ENCODE peak calls at places on chromosomes 12 and 14, in four cellular contexts. W is right lobe of liver, G is K562, B is breast epithelium. V is an unnamed sample. For H3K9me3, the result is how much of the 10 kb centered on the place peaks cover.

GRCh38 chr12:106480259-106480658 is 102.5 kb upstream of the RFX4 start:
- DNase-seq in W (no peak), G (no peak), B (no peak), V (no peak)

GRCh38 chr12:96907681-96908163 is 665 bp downstream of the NEDD1 start:
- DNase-seq in W (peak), G (peak), B (no peak), V (peak)

GRCh38 chr14:74954232-74954946 is 1.0 kb downstream of the PGF start:
- DNase-seq in W (no peak), G (peak), B (no peak), V (no peak)

GRCh38 chr12:11703378-11703777 is 53.9 kb downstream of the ETV6 start:
- DNase-seq in W (no peak), G (no peak), B (no peak), V (no peak)

GRCh38 chr14:79084861-79085260 is 914.7 kb downstream of the NRXN3 start:
- DNase-seq in W (no peak), G (no peak), B (no peak), V (no peak)

GRCh38 chr14:23566782-23567185 is 807 bp downstream of the AP1G2 start:
- DNase-seq in W (no peak), G (peak), B (peak), V (no peak)

GRCh38 chr14:31449971-31450610 is 7.2 kb downstream of the DTD2 start:
- DNase-seq in W (no peak), G (peak), B (no peak), V (no peak)

GRCh38 chr12:80778005-80778541 is 61.4 kb downstream of the MYF5 start:
- DNase-seq in W (peak), G (no peak), B (no peak), V (no peak)

GRCh38 chr14:34775342-34775741 is 60.9 kb upstream of the CFL2 start:
- DNase-seq in W (no peak), G (no peak), B (no peak), V (no peak)

GRCh38 chr12:23262670-23263069 is 637.7 kb downstream of the ETNK1 start:
- DNase-seq in W (no peak), G (peak), B (no peak), V (no peak)

GRCh38 chr14:31543969-31544799 is 17.0 kb upstream of the NUBPL start:
- DNase-seq in W (no peak), G (no peak), B (no peak), V (no peak)

GRCh38 chr14:61478971-61479473 is 157.6 kb downstream of the PRKCH start:
- DNase-seq in W (no peak), G (no peak), B (no peak), V (no peak)

GRCh38 chr12:104994301-104994700 is 8.2 kb downstream of the NOPCHAP1 start:
- DNase-seq in W (no peak), G (no peak), B (no peak), V (no peak)

GRCh38 chr12:8466171-8466692 is 10.5 kb downstream of the CLEC6A start:
- DNase-seq in W (no peak), G (no peak), B (no peak), V (no peak)

GRCh38 chr12:87336814-87337336 is 692.3 kb downstream of the C12orf50 start:
- DNase-seq in W (no peak), G (no peak), B (no peak), V (no peak)

DNA sequence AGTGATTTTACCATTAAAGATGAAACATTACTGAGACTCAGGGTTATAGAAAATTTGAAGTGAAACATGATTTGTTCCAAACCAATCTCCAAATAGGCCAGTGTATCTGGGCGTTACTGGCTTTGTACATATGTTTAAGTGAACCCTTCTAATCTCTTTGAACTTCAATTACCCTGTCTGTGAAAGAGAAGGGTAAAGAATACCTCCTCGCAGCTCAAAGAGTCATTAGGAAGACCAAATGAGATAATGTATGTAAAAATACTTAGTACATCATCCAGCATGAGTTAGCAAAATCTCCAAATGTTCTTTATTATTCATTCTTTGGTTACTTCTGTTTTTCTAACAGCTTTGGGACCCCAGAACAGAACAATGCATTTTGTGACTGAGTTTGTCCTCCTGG is at the start of gene OR11H6:
- DNase-seq in W (no peak), G (no peak), B (no peak), V (no peak)
- H3K9me3 ChIP-seq in W (under half), G (under half), B (under half), V (under half)

DNA sequence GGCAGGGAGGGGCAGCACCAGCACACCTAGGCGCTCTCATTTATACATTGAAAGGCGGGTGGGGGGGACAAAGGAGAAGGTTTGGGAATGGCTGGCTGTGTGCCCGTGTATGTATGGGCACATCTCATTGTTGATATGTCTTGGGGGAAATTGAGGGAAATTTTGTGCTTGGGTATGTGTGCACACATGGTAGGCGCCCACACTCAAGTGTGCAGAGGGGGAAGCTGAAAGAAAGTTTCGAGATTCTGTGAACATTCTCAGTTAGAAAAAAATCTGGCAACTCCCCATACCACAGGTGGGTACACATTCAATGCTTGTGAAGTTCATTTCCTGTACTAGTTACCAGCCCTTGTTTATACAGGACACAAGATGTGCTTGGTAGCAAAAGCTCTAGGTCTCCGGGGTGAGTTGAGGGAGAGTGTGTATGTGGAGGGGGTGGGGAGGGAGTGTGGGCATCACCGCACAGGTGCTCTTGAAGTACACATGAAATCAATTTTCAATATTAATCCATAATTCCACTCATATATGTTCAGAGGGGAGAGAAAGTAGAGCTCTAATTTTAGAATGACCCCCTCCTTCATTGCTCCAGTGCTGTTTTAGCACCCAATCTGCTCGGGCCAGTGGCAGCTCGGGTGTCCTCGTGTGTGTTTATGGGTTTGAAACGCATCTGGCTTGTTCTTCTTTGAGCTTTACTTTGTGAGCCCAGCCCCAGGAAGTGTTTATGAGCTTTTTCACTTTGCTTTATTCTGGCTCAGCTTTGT is 286.0 kb downstream of the ZFP36L1 start:
- DNase-seq in W (no peak), G (no peak), B (no peak), V (no peak)
- TF ChIP-seq POLR2A in W (no peak), G (no peak), B (no peak), V (no peak)

DNA sequence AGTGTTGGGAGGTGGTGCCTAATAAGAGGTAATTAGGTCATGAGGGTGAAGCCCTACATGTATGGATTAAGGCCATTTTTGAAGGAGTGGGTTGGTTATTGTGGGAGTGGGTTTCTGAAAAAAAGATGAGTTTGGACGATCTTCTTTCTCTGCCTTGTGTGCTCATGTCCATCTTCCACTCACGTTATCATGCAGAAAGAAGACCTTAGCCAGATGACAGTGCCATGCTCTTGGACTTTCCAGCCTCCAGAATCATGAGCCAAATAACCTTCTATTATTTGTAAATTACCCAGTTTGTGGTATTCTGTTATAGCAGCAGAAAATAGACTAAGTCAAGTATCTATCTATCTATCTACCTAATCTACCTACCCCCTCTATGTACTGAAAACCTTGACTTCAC is 71.9 kb downstream of the SDR9C7 start:
- DNase-seq in W (no peak), G (no peak), B (no peak), V (no peak)
- H3K9me3 ChIP-seq in W (under half), G (under half), B (under half), V (under half)

GRCh38 chr12:127192391-127192790 is 1074.6 kb upstream of the TMEM132C start:
- DNase-seq in W (no peak), G (no peak), B (no peak), V (no peak)

GRCh38 chr12:127194176-127194575 is 1072.8 kb upstream of the TMEM132C start:
- DNase-seq in W (no peak), G (no peak), B (no peak), V (no peak)

GRCh38 chr12:127189992-127190391 is 1077.0 kb upstream of the TMEM132C start:
- DNase-seq in W (no peak), G (no peak), B (no peak), V (no peak)

GRCh38 chr12:127193341-127193740 is 1073.6 kb upstream of the TMEM132C start:
- DNase-seq in W (no peak), G (no peak), B (no peak), V (no peak)

DNA sequence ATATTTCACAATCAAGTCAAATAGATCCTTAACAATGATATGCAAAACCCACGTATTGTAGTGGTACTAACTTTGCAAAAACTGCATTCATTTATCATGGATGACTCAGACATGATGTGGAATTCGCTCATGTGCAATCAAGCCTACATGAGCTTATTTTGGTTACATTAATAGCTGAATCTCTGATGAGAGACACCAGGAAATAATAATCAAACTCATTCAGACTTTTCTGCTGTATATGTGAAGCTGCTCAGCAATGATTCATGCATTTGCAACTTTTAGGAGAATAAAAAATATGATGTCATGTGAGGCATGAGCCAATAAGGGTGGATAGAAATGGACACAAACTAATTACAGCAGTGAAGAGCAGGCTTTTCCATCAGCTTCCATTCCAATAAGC is 1075.8 kb upstream of the TMEM132C start:
- DNase-seq in W (no peak), G (no peak), B (no peak), V (no peak)
- TF ChIP-seq POLR2A in W (no peak), G (no peak), B (no peak), V (no peak)

GRCh38 chr14:106807493-106807892 is 1281.1 kb downstream of the TMEM121 start:
- DNase-seq in W (no peak), G (no peak), B (no peak), V (no peak)

GRCh38 chr14:106809615-106810014 is 1283.2 kb downstream of the TMEM121 start:
- DNase-seq in W (no peak), G (no peak), B (no peak), V (no peak)

GRCh38 chr14:106811167-106811566 is 1284.8 kb downstream of the TMEM121 start:
- DNase-seq in W (no peak), G (no peak), B (no peak), V (no peak)

GRCh38 chr14:106808907-106809306 is 1282.5 kb downstream of the TMEM121 start:
- DNase-seq in W (no peak), G (no peak), B (no peak), V (no peak)

GRCh38 chr14:106808458-106808857 is 1282.1 kb downstream of the TMEM121 start:
- DNase-seq in W (no peak), G (no peak), B (no peak), V (no peak)
- H3K9me3 ChIP-seq in W (under half), G (under half), B (under half), V (under half)

DNA sequence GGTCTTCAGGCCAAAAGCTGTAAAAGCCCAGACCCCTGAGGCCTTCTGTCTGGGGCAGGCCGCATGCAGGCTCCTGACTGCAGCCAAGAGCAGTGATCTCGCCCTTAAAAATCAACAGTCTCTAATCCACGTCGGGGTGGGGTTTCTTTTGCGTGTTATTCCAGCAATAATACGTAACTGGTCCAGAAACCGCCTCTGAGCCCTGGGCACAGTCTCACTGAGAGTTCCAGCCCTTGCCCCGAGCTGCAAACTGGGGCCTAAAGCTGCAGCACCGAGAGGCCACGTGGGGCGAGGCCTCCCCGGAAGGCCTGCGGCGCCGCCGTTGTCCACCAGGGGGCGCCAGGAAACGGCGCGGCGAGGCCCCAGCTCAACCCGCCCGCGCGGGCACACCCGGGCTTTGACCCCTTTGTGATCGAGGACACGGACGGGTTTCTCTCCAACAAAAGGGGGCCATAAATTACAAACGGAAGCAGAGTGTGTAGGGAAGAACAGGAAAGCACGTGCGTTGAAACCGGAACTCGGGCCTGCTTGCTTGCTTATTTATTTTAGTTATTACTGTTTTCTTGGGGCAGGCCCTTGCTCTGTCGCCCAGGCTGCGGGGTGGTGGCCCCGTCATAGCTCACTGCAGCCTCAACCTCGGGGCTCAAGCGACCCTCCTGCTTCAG is 87.2 kb downstream of the NINJ2 start:
- DNase-seq in W (peak), G (peak), B (peak), V (peak)
- TF ChIP-seq POLR2A in W (peak), G (peak), B (no peak), V (no peak)

GRCh38 chr14:20194101-20194500 is 3.4 kb downstream of the OR11G2 start:
- DNase-seq in W (no peak), G (no peak), B (no peak), V (no peak)

GRCh38 chr14:20191396-20191795 is 700 bp downstream of the OR11G2 start:
- DNase-seq in W (no peak), G (no peak), B (no peak), V (no peak)

GRCh38 chr14:20195911-20196310 is 5.2 kb downstream of the OR11G2 start:
- DNase-seq in W (no peak), G (no peak), B (no peak), V (no peak)

DNA sequence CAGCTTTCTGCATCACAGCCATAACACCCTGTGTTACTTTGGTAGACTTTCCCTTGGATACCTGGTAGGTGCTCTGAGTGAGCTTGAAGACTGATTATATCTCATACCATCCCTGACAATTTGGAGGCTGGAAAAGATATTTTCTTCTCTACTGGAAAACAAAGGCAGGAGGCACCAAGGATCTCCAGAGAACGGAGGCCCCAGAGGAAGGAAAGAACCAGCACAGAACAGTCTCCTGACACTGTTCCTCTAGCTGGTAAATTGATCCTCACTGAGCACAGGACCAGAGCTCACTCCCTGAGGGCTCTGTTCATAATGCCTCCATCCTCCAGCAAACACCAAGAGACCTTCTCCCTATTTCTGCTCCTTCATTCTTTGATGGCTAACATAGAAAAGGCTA is at the start of gene OR11G2:
- DNase-seq in W (no peak), G (no peak), B (no peak), V (no peak)
- H3K9me3 ChIP-seq in W (under half), G (under half), B (under half), V (under half)

GRCh38 chr14:103550451-103551337 is 11.8 kb downstream of the BAG5 start:
- DNase-seq in W (no peak), G (no peak), B (no peak), V (peak)

GRCh38 chr14:103552011-103552797 is 10.3 kb downstream of the BAG5 start:
- DNase-seq in W (no peak), G (no peak), B (no peak), V (no peak)

GRCh38 chr14:103552811-103553210 is 9.6 kb downstream of the BAG5 start:
- DNase-seq in W (no peak), G (no peak), B (no peak), V (no peak)

GRCh38 chr14:103549361-103550311 is 12.8 kb downstream of the BAG5 start:
- DNase-seq in W (no peak), G (no peak), B (no peak), V (peak)

DNA sequence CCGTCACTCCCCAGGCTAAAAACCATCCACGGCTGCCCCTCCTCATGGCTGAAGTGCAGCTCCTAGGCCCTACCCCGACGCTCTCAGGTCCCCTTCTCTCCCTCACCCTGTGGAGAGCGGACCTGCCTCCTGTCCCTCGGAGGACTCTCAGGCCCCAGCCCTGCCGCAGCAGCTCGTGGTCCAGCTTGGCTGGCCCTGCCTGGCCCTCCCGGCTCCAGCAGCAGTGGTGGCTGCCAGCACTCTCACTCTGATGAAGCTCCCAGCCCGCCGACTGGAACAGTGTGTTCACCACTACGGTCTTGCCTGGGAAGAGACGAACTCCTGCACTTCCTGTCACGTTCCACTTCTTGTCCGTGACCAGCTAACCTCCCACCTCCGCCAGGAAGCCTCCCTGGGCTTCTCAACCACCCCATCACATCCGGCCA is 11.1 kb downstream of the BAG5 start:
- DNase-seq in W (peak), G (no peak), B (no peak), V (peak)
- TF ChIP-seq POLR2A in W (no peak), G (no peak), B (no peak), V (no peak)

DNA sequence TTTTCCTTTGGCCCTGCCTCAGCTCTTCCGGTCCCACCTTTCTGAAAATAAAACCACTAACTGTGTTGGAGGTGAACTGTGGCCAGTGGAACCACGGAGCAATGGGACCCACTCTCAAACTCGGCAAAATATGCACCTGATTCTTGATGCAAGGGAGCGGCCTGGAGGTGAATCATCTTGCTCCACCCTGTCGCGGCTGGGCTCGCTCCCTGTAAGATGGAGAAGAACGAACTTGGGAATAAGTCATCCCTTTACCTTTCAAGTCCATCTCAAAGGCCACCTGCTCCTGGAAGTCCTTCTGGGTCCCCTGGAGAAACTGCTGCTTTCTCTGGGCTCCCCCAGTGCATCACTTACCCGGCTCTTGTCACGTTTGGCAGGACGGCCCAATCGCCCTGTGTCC is 309.9 kb downstream of the BCL11B start:
- DNase-seq in W (no peak), G (no peak), B (no peak), V (no peak)
- H3K9me3 ChIP-seq in W (under half), G (under half), B (under half), V (under half)